ENCODE peak calls at places on chromosomes 5 and 9, in nine cellular contexts. I is stimulated activated CD8-positive, alpha-beta memory T cell treated with anti-CD3 and anti-CD28 coated beads, Interleukin-2, amount 100 ng/mL, for 1 hour; V is heart left ventricle; J is GM19239; S is uterus; R is anterior cingulate cortex; C is NCI-H1417; N is H9; U is activated CD8-positive, alpha-beta memory T cell treated with anti-CD3 and anti-CD28 coated beads for 24 hours. Z is an unnamed sample.

GRCh38 chr5:172383231-172383802 is 71.0 kb downstream of the SH3PXD2B start:
- DNase-seq in S (no peak), R (no peak), J (no peak), V (no peak), I (no peak), U (no peak), C (no peak), N (no peak), Z (no peak)

GRCh38 chr5:134115806-134116175 is 1.3 kb downstream of the TCF7 start:
- DNase-seq in R (no peak), U (no peak), N (no peak), C (no peak), J (no peak), V (no peak), S (no peak), I (no peak), Z (no peak)

GRCh38 chr5:125059255-125060050 is 313.0 kb upstream of the ZNF608 start:
- DNase-seq in V (no peak), I (no peak), S (no peak), N (no peak), J (no peak), U (no peak), C (no peak), R (no peak), Z (no peak)

GRCh38 chr5:63401434-63402046 is 560.7 kb downstream of the HTR1A start:
- DNase-seq in J (peak), U (no peak), C (peak), N (peak), I (no peak), R (peak), S (peak), V (peak), Z (peak)

GRCh38 chr9:2122299-2122698 is 107.2 kb downstream of the SMARCA2 start:
- DNase-seq in S (no peak), I (no peak), R (no peak), N (no peak), J (no peak), C (no peak), V (no peak), U (no peak), Z (no peak)

GRCh38 chr5:6000867-6001266 is 377.5 kb downstream of the MED10 start:
- DNase-seq in S (no peak), I (no peak), U (no peak), N (no peak), J (no peak), R (no peak), V (no peak), C (no peak), Z (no peak)

GRCh38 chr9:127756233-127756632 is 21.1 kb upstream of the TOR2A start:
- DNase-seq in V (no peak), I (no peak), J (no peak), N (no peak), R (no peak), U (no peak), C (no peak), S (no peak), Z (no peak)

GRCh38 chr9:85600675-85601263 is 141.0 kb downstream of the AGTPBP1 start:
- DNase-seq in V (no peak), R (no peak), C (no peak), J (no peak), I (no peak), N (peak), S (no peak), U (no peak), Z (no peak)

GRCh38 chr5:31113101-31113500 is 80.4 kb upstream of the CDH6 start:
- DNase-seq in I (no peak), R (no peak), C (no peak), S (no peak), U (no peak), J (no peak), N (no peak), V (no peak), Z (no peak)

GRCh38 chr5:9188131-9188530 is 357.7 kb downstream of the SEMA5A start:
- DNase-seq in V (no peak), U (no peak), S (no peak), I (no peak), J (no peak), C (no peak), N (no peak), R (no peak), Z (no peak)

GRCh38 chr5:137753227-137753985 is 757 bp downstream of the HNRNPA0 start:
- DNase-seq in R (peak), V (peak), C (peak), I (no peak), S (no peak), U (peak), N (no peak), J (no peak), Z (no peak)

GRCh38 chr5:126780165-126780827 is 3.4 kb downstream of the LMNB1 start:
- DNase-seq in N (peak), V (no peak), S (peak), R (peak), U (no peak), C (peak), I (no peak), J (no peak), Z (peak)

GRCh38 chr9:92988215-92988731 is 41.0 kb downstream of the FGD3 start:
- DNase-seq in C (no peak), R (no peak), S (no peak), U (peak), J (no peak), V (no peak), N (peak), I (no peak), Z (no peak)

GRCh38 chr5:17511775-17512325 is 6.3 kb upstream of the TAF11L3 start:
- DNase-seq in V (no peak), S (no peak), N (no peak), U (no peak), R (no peak), C (no peak), J (no peak), I (no peak), Z (no peak)

GRCh38 chr9:21997480-21997879 is 2.9 kb downstream of the CDKN2B-AS1 start:
- DNase-seq in R (no peak), C (no peak), N (no peak), U (no peak), V (no peak), I (no peak), S (no peak), J (no peak), Z (no peak)

GRCh38 chr9:137547687-137548543 is 2.3 kb downstream of the PNPLA7 start:
- DNase-seq in V (no peak), I (no peak), U (no peak), S (no peak), C (no peak), N (no peak), J (no peak), R (no peak), Z (no peak)

GRCh38 chr5:136738829-136739228 is 373.5 kb upstream of the TRPC7 start:
- DNase-seq in V (no peak), R (no peak), J (no peak), C (no peak), N (no peak), I (no peak), U (no peak), S (no peak), Z (no peak)

GRCh38 chr9:87324613-87325194 is 173.0 kb upstream of the DAPK1 start:
- DNase-seq in J (peak), U (no peak), C (peak), N (no peak), S (no peak), V (no peak), I (no peak), R (no peak), Z (peak)

GRCh38 chr5:14672082-14672481 is 7.6 kb downstream of the OTULIN start:
- DNase-seq in J (no peak), V (no peak), S (no peak), R (no peak), C (no peak), U (no peak), N (no peak), I (no peak), Z (no peak)

GRCh38 chr5:172953776-172954189 is 5.4 kb upstream of the RPL26L1 start:
- DNase-seq in V (no peak), R (no peak), U (no peak), S (no peak), C (no peak), N (no peak), J (no peak), I (no peak), Z (no peak)

GRCh38 chr9:128150594-128151342 is 1.5 kb downstream of the LCN2 start:
- DNase-seq in S (no peak), U (no peak), N (peak), I (no peak), V (no peak), R (no peak), J (no peak), C (no peak), Z (no peak)

GRCh38 chr5:160556886-160557285 is 135.2 kb downstream of the PTTG1 start:
- DNase-seq in J (no peak), R (no peak), S (no peak), N (no peak), V (no peak), I (no peak), C (no peak), U (no peak), Z (no peak)

GRCh38 chr5:134578578-134579283 is 53.3 kb downstream of the JADE2 start:
- DNase-seq in R (no peak), J (no peak), N (no peak), S (no peak), C (no peak), V (no peak), I (no peak), U (no peak), Z (no peak)

GRCh38 chr9:5563417-5563815 is 53.1 kb downstream of the PDCD1LG2 start:
- DNase-seq in V (no peak), R (no peak), C (no peak), S (no peak), I (no peak), U (no peak), J (no peak), N (no peak), Z (no peak)

GRCh38 chr5:167479796-167480195 is 811.6 kb upstream of the WWC1 start:
- DNase-seq in V (no peak), C (no peak), J (no peak), U (no peak), I (no peak), S (no peak), N (no peak), R (no peak), Z (no peak)

GRCh38 chr5:102069974-102070373 is 226.1 kb downstream of the SLCO4C1 start:
- DNase-seq in U (no peak), S (no peak), C (no peak), N (no peak), I (no peak), J (no peak), V (no peak), R (no peak), Z (no peak)

GRCh38 chr5:1666812-1667588 is 132.6 kb downstream of the MRPL36 start:
- DNase-seq in R (peak), N (peak), S (no peak), C (peak), V (no peak), U (peak), I (peak), J (peak), Z (no peak)

GRCh38 chr5:139482050-139482889 is at the start of gene STING1:
- DNase-seq in U (peak), C (no peak), S (peak), V (peak), N (no peak), R (peak), I (peak), J (no peak), Z (peak)

GRCh38 chr5:170451764-170452365 is 52.0 kb upstream of the KCNIP1 start:
- DNase-seq in I (no peak), U (no peak), J (no peak), C (no peak), R (no peak), S (no peak), N (no peak), V (no peak), Z (no peak)

GRCh38 chr5:170606939-170607338 is 103.1 kb downstream of the KCNIP1 start:
- DNase-seq in U (no peak), C (no peak), N (no peak), S (no peak), J (no peak), I (no peak), V (no peak), R (no peak), Z (no peak)

GRCh38 chr9:107389617-107390071 is 99.9 kb downstream of the KLF4 start:
- DNase-seq in I (no peak), R (no peak), N (no peak), S (peak), J (no peak), V (no peak), C (no peak), U (no peak), Z (no peak)

GRCh38 chr5:170430871-170431437 is 41.8 kb upstream of the KCNMB1 start:
- DNase-seq in U (no peak), J (no peak), C (no peak), N (no peak), R (no peak), V (no peak), I (no peak), S (no peak), Z (no peak)

GRCh38 chr5:176337913-176338312 is 23.7 kb downstream of the KIAA1191 start:
- DNase-seq in U (no peak), S (no peak), J (no peak), C (no peak), R (no peak), V (no peak), I (no peak), N (no peak), Z (no peak)

GRCh38 chr5:757931-758697 is 26.4 kb downstream of the ZDHHC11B start:
- DNase-seq in V (peak), N (peak), J (no peak), C (peak), R (no peak), I (no peak), S (no peak), U (peak), Z (peak)

GRCh38 chr5:27080147-27080546 is 41.8 kb upstream of the CDH9 start:
- DNase-seq in S (no peak), U (no peak), R (no peak), N (peak), I (no peak), C (no peak), J (no peak), V (no peak), Z (no peak)

GRCh38 chr5:83385812-83386211 is 85.7 kb upstream of the VCAN start:
- DNase-seq in V (no peak), N (no peak), J (no peak), I (no peak), R (no peak), U (no peak), C (no peak), S (no peak), Z (no peak)

GRCh38 chr9:109931623-109932022 is 151.6 kb downstream of the PALM2AKAP2 start:
- DNase-seq in C (no peak), J (no peak), I (no peak), N (no peak), S (no peak), V (no peak), R (no peak), U (no peak), Z (no peak)

GRCh38 chr9:34589656-34590375 is at the start of gene CNTFR:
- DNase-seq in V (peak), U (no peak), J (no peak), S (peak), I (no peak), N (no peak), C (peak), R (peak), Z (peak)

GRCh38 chr5:18605186-18605585 is 970.9 kb downstream of the TAF11L14 start:
- DNase-seq in S (no peak), R (no peak), I (no peak), J (no peak), N (no peak), C (no peak), U (no peak), V (no peak), Z (no peak)

GRCh38 chr5:93359296-93359957 is 221.6 kb downstream of the NR2F1-AS1 start:
- DNase-seq in S (no peak), J (no peak), N (no peak), U (no peak), V (no peak), R (no peak), I (no peak), C (no peak), Z (no peak)

Z was measured in globus pallidus.